ENCODE peak calls at places on chromosomes 4 and X, in seven cellular contexts. H is CD8-positive, alpha-beta memory T cell; Y is tibial artery; U is mesenchymal stem cell; W is PC-3; G is right lobe of liver; E is left ventricle myocardium inferior. T is an unnamed sample. For H3K4me1, the result is how much of the 10 kb centered on the place peaks cover.

GRCh38 chr4:76755756-76756155 is 142.2 kb downstream of the SOWAHB start:
- DNase-seq in W (no peak), Y (no peak), H (no peak), U (no peak), E (no peak), G (no peak), T (no peak)

GRCh38 chrX:34487364-34487763 is 169.7 kb downstream of the TMEM47 start:
- DNase-seq in G (no peak), H (no peak), W (no peak), E (no peak), Y (no peak), U (no peak), T (no peak)

GRCh38 chrX:23631136-23631535 is 36.2 kb upstream of the PRDX4 start:
- DNase-seq in H (no peak), G (no peak), W (no peak), Y (no peak), E (no peak), U (no peak), T (no peak)

GRCh38 chrX:17616936-17617335 is 120.4 kb upstream of the SCML1 start:
- DNase-seq in W (no peak), G (no peak), H (no peak), U (no peak), E (no peak), Y (no peak), T (no peak)

GRCh38 chr4:15479089-15479912 is 9.6 kb downstream of the CC2D2A start:
- DNase-seq in H (no peak), Y (peak), G (peak), W (peak), E (no peak), U (peak), T (peak)

GRCh38 chr4:25843340-25844097 is 19.3 kb downstream of the SEL1L3 start:
- DNase-seq in H (no peak), E (peak), U (no peak), G (peak), W (peak), Y (no peak), T (peak)

GRCh38 chr4:112514079-112514448 is 1.9 kb downstream of the NEUROG2 start:
- DNase-seq in E (no peak), G (no peak), Y (no peak), H (no peak), U (no peak), W (no peak), T (no peak)

GRCh38 chrX:54294306-54294705 is 63.5 kb downstream of the WNK3 start:
- DNase-seq in Y (no peak), H (no peak), G (no peak), U (no peak), W (no peak), E (no peak), T (no peak)

GRCh38 chr4:42397635-42398447 is 553 bp downstream of the SHISA3 start:
- DNase-seq in H (no peak), E (peak), W (peak), Y (no peak), G (no peak), U (peak), T (no peak)

GRCh38 chr4:151569650-151570049 is 160.7 kb downstream of the FHIP1A start:
- DNase-seq in Y (no peak), E (no peak), U (no peak), G (no peak), W (peak), H (no peak), T (peak)

GRCh38 chrX:151177141-151178027 is 1.0 kb downstream of the GPR50 start:
- DNase-seq in W (no peak), E (no peak), U (no peak), G (no peak), Y (no peak), H (no peak), T (no peak)

GRCh38 chr4:153223418-153223792 is 19.2 kb downstream of the TRIM2 start:
- DNase-seq in U (no peak), G (no peak), W (no peak), E (no peak), Y (no peak), H (no peak), T (no peak)

GRCh38 chr4:109410776-109411175 is 22.8 kb upstream of the SEC24B start:
- DNase-seq in Y (no peak), H (no peak), U (no peak), W (peak), E (no peak), G (no peak), T (no peak)

GRCh38 chr4:169283114-169283509 is 12.4 kb upstream of the SH3RF1 start:
- DNase-seq in Y (no peak), H (no peak), W (peak), E (no peak), G (no peak), U (peak), T (no peak)

GRCh38 chr4:62159876-62160275 is 959.8 kb downstream of the ADGRL3 start:
- DNase-seq in E (no peak), W (no peak), H (no peak), G (no peak), U (no peak), Y (no peak), T (no peak)

GRCh38 chrX:85107407-85107806 is 103.7 kb downstream of the APOOL start:
- DNase-seq in G (no peak), W (no peak), Y (no peak), E (no peak), U (no peak), H (no peak), T (no peak)

GRCh38 chrX:2761246-2761645 is 9.4 kb downstream of the XG start:
- DNase-seq in E (no peak), W (no peak), Y (no peak), H (no peak), U (no peak), G (no peak), T (no peak)

GRCh38 chrX:39730671-39731389 is 366.9 kb downstream of the BCOR start:
- DNase-seq in W (peak), E (peak), Y (peak), H (peak), U (peak), G (peak), T (peak)

GRCh38 chr4:83089759-83090158 is 24.8 kb downstream of the PLAC8 start:
- DNase-seq in W (no peak), E (no peak), U (no peak), H (no peak), Y (no peak), G (no peak), T (no peak)

GRCh38 chr4:107050525-107051135 is 14.5 kb upstream of the DKK2 start:
- DNase-seq in G (no peak), E (no peak), U (peak), Y (no peak), H (no peak), W (peak), T (no peak)

GRCh38 chrX:132270699-132271098 is 51.5 kb upstream of the RAP2C start:
- DNase-seq in E (peak), H (no peak), G (no peak), U (peak), W (peak), Y (peak), T (peak)

GRCh38 chr4:61505773-61506640 is 305.9 kb downstream of the ADGRL3 start:
- DNase-seq in E (no peak), H (no peak), G (no peak), U (no peak), W (no peak), Y (no peak), T (no peak)

GRCh38 chrX:150680974-150681373 is 12.2 kb upstream of the MTMR1 start:
- DNase-seq in U (no peak), Y (no peak), W (peak), E (no peak), G (no peak), H (no peak), T (no peak)

GRCh38 chrX:43467608-43468234 is 188.4 kb upstream of the MAOA start:
- DNase-seq in W (no peak), U (no peak), G (no peak), Y (no peak), H (no peak), E (no peak), T (no peak)

GRCh38 chr4:32172761-32173160 is 1452.6 kb downstream of the PCDH7 start:
- DNase-seq in Y (no peak), U (no peak), H (no peak), E (no peak), W (peak), G (no peak), T (no peak)

GRCh38 chrX:143058096-143058495 is 32.4 kb downstream of the SPANXN4 start:
- DNase-seq in U (no peak), E (no peak), Y (no peak), G (no peak), W (no peak), H (no peak), T (no peak)

GRCh38 chr4:34193451-34194154 is 2050.7 kb downstream of the ARAP2 start:
- DNase-seq in Y (no peak), W (peak), U (peak), E (no peak), G (no peak), H (no peak), T (no peak)

GRCh38 chrX:3589474-3589873 is 124.0 kb downstream of the PRKX start:
- DNase-seq in U (no peak), Y (no peak), W (no peak), E (no peak), G (no peak), H (no peak), T (no peak)

GRCh38 chr4:182642831-182643230 is 274.4 kb downstream of the DCTD start:
- DNase-seq in Y (no peak), E (no peak), W (peak), U (peak), H (no peak), G (no peak), T (no peak)

GRCh38 chr4:123127865-123128264 is 205.5 kb upstream of the NUDT6 start:
- DNase-seq in Y (no peak), W (no peak), G (no peak), U (peak), E (no peak), H (no peak), T (no peak)

GRCh38 chr4:156959298-156959702 is 12.3 kb downstream of the PDGFC start:
- DNase-seq in Y (no peak), G (no peak), U (peak), E (no peak), W (peak), H (no peak), T (no peak)

GRCh38 chr4:156961241-156962068 is 10.1 kb downstream of the PDGFC start:
- DNase-seq in W (no peak), E (no peak), Y (no peak), H (no peak), G (no peak), U (peak), T (no peak)

GRCh38 chr4:156962551-156962974 is 9.0 kb downstream of the PDGFC start:
- DNase-seq in W (peak), U (peak), H (no peak), Y (no peak), G (no peak), E (no peak), T (no peak)

GRCh38 chr4:156963419-156963818 is 8.2 kb downstream of the PDGFC start:
- DNase-seq in G (no peak), H (no peak), U (no peak), Y (no peak), E (no peak), W (no peak), T (no peak)

GRCh38 chr4:156962069-156962377 is 9.6 kb downstream of the PDGFC start:
- DNase-seq in E (no peak), U (no peak), H (no peak), Y (no peak), W (no peak), G (no peak), T (no peak)
- H3K4me1 ChIP-seq in E (under half), U (under half), H (under half), Y (half or more), W (half or more), G (under half), T (under half)

DNA sequence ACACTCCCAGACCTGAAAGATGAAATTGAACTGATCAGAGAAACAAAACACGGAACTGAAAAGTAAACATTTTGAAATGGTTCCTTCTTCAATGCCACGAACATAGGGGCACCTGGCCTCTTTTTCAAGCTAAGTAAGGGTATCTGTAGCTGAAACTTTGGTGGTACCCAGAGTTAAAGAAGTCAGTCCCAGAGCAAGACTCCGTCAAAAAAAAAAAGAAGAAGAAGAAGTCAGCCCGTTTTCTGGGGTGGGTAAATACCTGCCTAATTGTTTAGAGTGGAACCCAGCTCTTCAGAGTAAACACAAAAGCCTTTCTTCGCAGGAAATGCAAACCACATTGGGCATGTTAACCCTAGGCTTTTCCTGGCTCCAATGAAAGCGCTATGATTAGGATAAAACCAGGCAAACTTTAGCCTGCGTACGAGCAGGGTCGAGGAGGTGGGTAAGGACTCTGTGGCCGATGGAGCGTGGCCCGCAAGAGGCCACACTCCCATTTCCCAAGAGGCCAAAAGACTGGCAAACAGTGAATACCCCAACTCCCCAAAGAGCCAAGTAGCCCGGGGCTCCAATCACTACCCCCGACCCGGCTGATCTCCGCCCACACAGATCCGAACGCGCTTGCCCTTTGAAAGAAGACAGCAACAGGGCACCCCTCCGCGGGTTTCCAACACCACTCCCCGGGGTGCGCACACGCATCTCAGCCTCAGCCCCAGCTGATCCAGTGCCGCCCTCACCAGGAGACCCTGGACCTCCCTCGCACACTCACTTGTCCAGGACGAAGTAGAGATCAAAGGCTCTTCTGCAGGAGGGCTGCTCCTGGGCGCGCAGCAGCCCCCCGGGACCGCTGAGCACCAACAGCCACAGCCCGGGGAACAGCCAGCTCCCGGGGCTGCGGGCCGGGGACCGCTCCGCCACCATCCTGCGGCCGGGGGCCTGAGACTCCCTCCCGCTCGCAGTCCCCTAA is 1.1 kb downstream of the ANTXR2 start:
- DNase-seq in Y (peak), U (peak), G (peak), H (peak), E (peak), W (peak), T (peak)
- H3K4me1 ChIP-seq in Y (under half), U (under half), G (under half), H (under half), E (half or more), W (half or more), T (under half)

GRCh38 chr4:87121332-87122065 is 98.9 kb downstream of the KLHL8 start:
- DNase-seq in W (no peak), G (peak), Y (no peak), H (no peak), U (no peak), E (no peak), T (no peak)
- H3K4me1 ChIP-seq in W (under half), G (under half), Y (half or more), H (under half), U (under half), E (half or more), T (under half)

GRCh38 chr4:52711834-52712171 is 39.4 kb downstream of the ERVMER34-1 start:
- DNase-seq in U (no peak), H (no peak), Y (no peak), G (no peak), E (no peak), W (peak), T (no peak)

GRCh38 chr4:52714597-52715254 is 36.5 kb downstream of the ERVMER34-1 start:
- DNase-seq in W (no peak), Y (no peak), G (no peak), U (no peak), E (no peak), H (no peak), T (no peak)

GRCh38 chr4:52712991-52713275 is 38.3 kb downstream of the ERVMER34-1 start:
- DNase-seq in G (no peak), U (no peak), W (no peak), Y (no peak), H (no peak), E (no peak), T (no peak)

GRCh38 chr4:52712172-52712990 is 38.8 kb downstream of the ERVMER34-1 start:
- DNase-seq in Y (peak), W (peak), E (peak), G (peak), U (peak), H (peak), T (peak)

DNA sequence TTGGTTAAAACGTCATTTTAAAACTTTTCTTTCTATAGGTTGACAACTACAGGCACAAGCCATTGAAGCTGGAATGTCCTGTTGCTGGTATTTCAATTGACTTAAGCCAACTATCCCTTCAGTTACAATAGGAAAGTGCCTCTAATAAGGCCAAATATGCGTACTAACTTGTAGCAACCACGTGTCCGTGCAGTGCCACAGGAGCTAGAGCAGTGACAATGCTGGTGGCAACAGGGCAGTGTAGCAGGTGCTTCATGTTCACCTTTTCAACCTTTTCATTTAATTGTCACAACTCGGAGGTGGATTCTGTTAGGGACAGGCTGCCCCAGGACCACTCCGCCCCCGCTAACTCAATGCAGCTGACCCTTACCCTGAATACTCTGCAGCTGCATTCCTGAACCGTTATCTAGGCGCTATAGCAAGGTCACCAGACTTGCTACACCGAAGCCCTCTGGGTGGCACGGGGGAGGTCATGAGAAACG is 37.7 kb downstream of the ERVMER34-1 start:
- DNase-seq in W (peak), G (no peak), Y (no peak), H (no peak), E (peak), U (peak), T (no peak)
- H3K4me1 ChIP-seq in W (under half), G (under half), Y (under half), H (under half), E (under half), U (under half), T (under half)

DNA sequence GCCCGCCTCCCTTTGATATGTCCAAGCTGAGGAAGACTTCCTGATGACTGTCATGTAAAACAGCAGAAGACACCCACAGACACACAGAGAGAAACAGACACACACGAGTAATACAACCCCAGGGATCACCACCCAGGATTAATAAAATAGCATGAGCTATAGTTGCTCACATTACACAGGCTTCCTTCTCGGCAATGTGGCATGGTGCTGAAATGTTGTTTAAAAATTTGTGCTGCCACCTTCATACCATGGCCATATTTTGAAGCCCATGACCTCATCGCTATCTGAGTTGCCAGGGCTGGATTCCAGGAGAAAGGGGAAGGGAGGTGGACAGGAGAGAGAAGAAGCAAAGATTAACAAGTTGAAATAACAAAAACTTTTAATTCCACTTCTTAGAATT is 111.7 kb downstream of the SYNPO2 start:
- DNase-seq in W (no peak), G (no peak), U (no peak), Y (no peak), E (peak), H (no peak), T (no peak)
- H3K4me1 ChIP-seq in W (under half), G (under half), U (under half), Y (half or more), E (half or more), H (under half), T (under half)

GRCh38 chrX:83512111-83512510 is 4.0 kb downstream of the POU3F4 start:
- DNase-seq in W (no peak), U (no peak), G (no peak), E (no peak), H (no peak), Y (no peak), T (no peak)
- H3K4me1 ChIP-seq in W (under half), U (under half), G (under half), E (under half), H (under half), Y (under half), T (under half)

GRCh38 chr4:186689476-186689875 is 34.2 kb downstream of the FAT1 start:
- DNase-seq in U (no peak), E (no peak), Y (no peak), H (no peak), W (no peak), G (no peak), T (peak)
- H3K4me1 ChIP-seq in U (under half), E (half or more), Y (half or more), H (under half), W (half or more), G (under half), T (under half)

GRCh38 chrX:65999029-65999562 is 40.8 kb downstream of the VSIG4 start:
- DNase-seq in H (no peak), E (no peak), U (no peak), Y (no peak), G (no peak), W (no peak), T (no peak)
- H3K4me1 ChIP-seq in H (under half), E (under half), U (under half), Y (under half), G (under half), W (under half), T (under half)

DNA sequence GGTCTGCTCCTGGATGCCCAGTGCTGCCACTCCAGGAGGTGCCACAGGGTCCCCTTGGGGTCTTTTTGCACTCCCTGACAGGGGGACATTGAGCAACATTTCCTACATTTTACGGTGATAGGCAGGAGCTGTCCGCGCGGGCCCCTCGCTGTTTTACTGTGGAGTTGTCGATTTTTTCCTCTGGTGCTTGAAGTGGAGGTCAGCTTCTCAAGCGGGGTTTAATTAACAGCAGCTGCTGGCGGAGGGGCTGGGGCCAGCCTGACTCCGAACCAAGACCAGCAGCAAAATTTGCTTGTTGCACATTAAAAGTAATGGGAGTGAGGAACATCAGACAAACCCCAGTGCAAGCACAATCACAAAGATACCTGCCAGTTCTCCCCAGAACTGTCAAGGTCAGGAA is 13.2 kb upstream of the SH3TC1 start:
- DNase-seq in W (no peak), E (no peak), U (no peak), Y (no peak), H (no peak), G (no peak), T (no peak)
- H3K4me1 ChIP-seq in W (half or more), E (half or more), U (under half), Y (under half), H (under half), G (under half), T (under half)

GRCh38 chr4:6943870-6944195 is 34.2 kb downstream of the TBC1D14 start:
- DNase-seq in Y (no peak), G (no peak), H (no peak), W (no peak), U (no peak), E (no peak), T (no peak)

GRCh38 chr4:6943012-6943869 is 33.6 kb downstream of the TBC1D14 start:
- DNase-seq in W (no peak), H (no peak), Y (no peak), E (no peak), G (no peak), U (peak), T (no peak)

GRCh38 chr4:6946497-6946896 is 36.9 kb downstream of the TBC1D14 start:
- DNase-seq in U (no peak), G (no peak), W (no peak), E (no peak), Y (no peak), H (no peak), T (no peak)

GRCh38 chr4:6945052-6945409 is 35.4 kb downstream of the TBC1D14 start:
- DNase-seq in U (no peak), G (no peak), H (no peak), W (no peak), Y (no peak), E (no peak), T (no peak)

GRCh38 chr4:6944311-6945051 is 34.9 kb downstream of the TBC1D14 start:
- DNase-seq in U (peak), Y (no peak), H (no peak), W (no peak), G (peak), E (no peak), T (no peak)
- H3K4me1 ChIP-seq in U (under half), Y (under half), H (under half), W (under half), G (under half), E (under half), T (under half)